ENCODE peak calls at places on chromosomes 11 and 22, in four cellular contexts. One of them, this sample, is unnamed.

GRCh38 chr11:64650923-64651523 is 60.0 kb downstream of the SLC22A12 start:
- DNase-seq in testis: no peak
- DNase-seq in A549: peak
- DNase-seq in uterus: no peak
- DNase-seq in this sample: no peak

GRCh38 chr11:10878408-10879214 is 20.8 kb upstream of the ZBED5 start:
- DNase-seq in A549: peak
- DNase-seq in uterus: no peak
- DNase-seq in testis: no peak
- DNase-seq in this sample: no peak

GRCh38 chr11:34904421-34904950 is 11.7 kb downstream of the APIP start:
- DNase-seq in testis: no peak
- DNase-seq in uterus: no peak
- DNase-seq in A549: no peak
- DNase-seq in this sample: no peak

GRCh38 chr22:33110562-33111163 is 52.5 kb upstream of the SYN3 start:
- DNase-seq in uterus: no peak
- DNase-seq in testis: no peak
- DNase-seq in A549: no peak
- DNase-seq in this sample: no peak

GRCh38 chr11:2671748-2672147 is 28.0 kb downstream of the KCNQ1OT1 start:
- DNase-seq in A549: no peak
- DNase-seq in testis: peak
- DNase-seq in uterus: no peak
- DNase-seq in this sample: no peak

GRCh38 chr11:125942771-125943428 is 2.9 kb upstream of the VSIG10L2 start:
- DNase-seq in testis: no peak
- DNase-seq in uterus: peak
- DNase-seq in A549: no peak
- DNase-seq in this sample: peak

GRCh38 chr22:19874307-19875060 is 19.8 kb upstream of the GNB1L start:
- DNase-seq in A549: no peak
- DNase-seq in testis: no peak
- DNase-seq in uterus: peak
- DNase-seq in this sample: peak

GRCh38 chr11:86513746-86514373 is 139.2 kb downstream of the CCDC81 start:
- DNase-seq in testis: no peak
- DNase-seq in uterus: no peak
- DNase-seq in A549: no peak
- DNase-seq in this sample: no peak

GRCh38 chr11:19160839-19161238 is 40.9 kb downstream of the CSRP3 start:
- DNase-seq in uterus: no peak
- DNase-seq in testis: no peak
- DNase-seq in A549: peak
- DNase-seq in this sample: no peak

GRCh38 chr11:12200359-12201015 is 90.1 kb downstream of the MICAL2 start:
- DNase-seq in testis: peak
- DNase-seq in A549: no peak
- DNase-seq in uterus: peak
- DNase-seq in this sample: no peak

GRCh38 chr11:16195659-16196058 is 160.7 kb downstream of the SOX6 start:
- DNase-seq in uterus: no peak
- DNase-seq in A549: peak
- DNase-seq in testis: no peak
- DNase-seq in this sample: no peak

GRCh38 chr22:44080936-44081853 is 57.1 kb downstream of the PARVB start:
- DNase-seq in A549: peak
- DNase-seq in testis: peak
- DNase-seq in uterus: peak
- DNase-seq in this sample: peak

GRCh38 chr22:20401376-20402020 is 7.5 kb downstream of the ZNF74 start:
- DNase-seq in A549: no peak
- DNase-seq in uterus: no peak
- DNase-seq in testis: no peak
- DNase-seq in this sample: no peak

GRCh38 chr11:8754241-8754640 is 71.6 kb downstream of the RPL27A start:
- DNase-seq in uterus: no peak
- DNase-seq in testis: no peak
- DNase-seq in A549: no peak
- DNase-seq in this sample: no peak

GRCh38 chr11:12361650-12362049 is 15.7 kb upstream of the PARVA start:
- DNase-seq in A549: no peak
- DNase-seq in uterus: no peak
- DNase-seq in testis: no peak
- DNase-seq in this sample: no peak

GRCh38 chr11:17700991-17701390 is 18.4 kb upstream of the MYOD1 start:
- DNase-seq in uterus: no peak
- DNase-seq in A549: no peak
- DNase-seq in testis: no peak
- DNase-seq in this sample: no peak

GRCh38 chr11:60952742-60953170 is 780 bp upstream of the SLC15A3 start:
- DNase-seq in A549: no peak
- DNase-seq in testis: no peak
- DNase-seq in uterus: no peak
- DNase-seq in this sample: no peak
- TF ChIP-seq POLR2A in A549: no peak
- TF ChIP-seq POLR2A in testis: no peak
- TF ChIP-seq POLR2A in uterus: no peak
- TF ChIP-seq POLR2A in this sample: no peak

DNA sequence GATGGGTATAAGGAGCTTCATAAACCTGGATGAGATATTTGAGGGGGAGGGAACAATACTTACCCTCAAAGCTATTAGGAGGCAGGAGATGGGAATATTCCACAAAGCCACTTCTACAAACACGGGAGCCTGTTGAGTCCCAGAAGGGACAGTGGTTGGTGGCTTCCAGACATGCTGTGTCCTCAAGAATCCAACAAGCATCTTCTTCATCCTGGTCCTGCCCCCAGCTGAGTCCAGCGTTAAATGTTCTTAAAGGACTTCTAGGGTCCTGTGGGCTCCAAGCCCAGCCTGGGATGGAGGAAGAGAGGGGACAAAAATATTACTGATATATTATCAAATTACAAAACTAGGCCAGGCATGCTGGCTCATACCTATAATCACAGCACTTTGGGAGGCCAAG is 2.3 kb downstream of the CSKMT start:
- DNase-seq in testis: no peak
- DNase-seq in A549: no peak
- DNase-seq in uterus: no peak
- DNase-seq in this sample: no peak
- TF ChIP-seq POLR2A in testis: no peak
- TF ChIP-seq POLR2A in A549: peak
- TF ChIP-seq POLR2A in uterus: no peak
- TF ChIP-seq POLR2A in this sample: no peak

GRCh38 chr11:46279393-46280099 is 2.1 kb downstream of the CREB3L1 start:
- DNase-seq in uterus: peak
- DNase-seq in A549: no peak
- DNase-seq in testis: peak
- DNase-seq in this sample: peak

GRCh38 chr11:46278387-46279173 is 1.1 kb downstream of the CREB3L1 start:
- DNase-seq in testis: peak
- DNase-seq in uterus: peak
- DNase-seq in A549: no peak
- DNase-seq in this sample: peak

GRCh38 chr11:46275964-46276641 is 1.4 kb upstream of the CREB3L1 start:
- DNase-seq in A549: no peak
- DNase-seq in testis: no peak
- DNase-seq in uterus: no peak
- DNase-seq in this sample: no peak

GRCh38 chr11:46277313-46277622 is 194 bp upstream of the CREB3L1 start:
- DNase-seq in uterus: peak
- DNase-seq in A549: no peak
- DNase-seq in testis: peak
- DNase-seq in this sample: peak

DNA sequence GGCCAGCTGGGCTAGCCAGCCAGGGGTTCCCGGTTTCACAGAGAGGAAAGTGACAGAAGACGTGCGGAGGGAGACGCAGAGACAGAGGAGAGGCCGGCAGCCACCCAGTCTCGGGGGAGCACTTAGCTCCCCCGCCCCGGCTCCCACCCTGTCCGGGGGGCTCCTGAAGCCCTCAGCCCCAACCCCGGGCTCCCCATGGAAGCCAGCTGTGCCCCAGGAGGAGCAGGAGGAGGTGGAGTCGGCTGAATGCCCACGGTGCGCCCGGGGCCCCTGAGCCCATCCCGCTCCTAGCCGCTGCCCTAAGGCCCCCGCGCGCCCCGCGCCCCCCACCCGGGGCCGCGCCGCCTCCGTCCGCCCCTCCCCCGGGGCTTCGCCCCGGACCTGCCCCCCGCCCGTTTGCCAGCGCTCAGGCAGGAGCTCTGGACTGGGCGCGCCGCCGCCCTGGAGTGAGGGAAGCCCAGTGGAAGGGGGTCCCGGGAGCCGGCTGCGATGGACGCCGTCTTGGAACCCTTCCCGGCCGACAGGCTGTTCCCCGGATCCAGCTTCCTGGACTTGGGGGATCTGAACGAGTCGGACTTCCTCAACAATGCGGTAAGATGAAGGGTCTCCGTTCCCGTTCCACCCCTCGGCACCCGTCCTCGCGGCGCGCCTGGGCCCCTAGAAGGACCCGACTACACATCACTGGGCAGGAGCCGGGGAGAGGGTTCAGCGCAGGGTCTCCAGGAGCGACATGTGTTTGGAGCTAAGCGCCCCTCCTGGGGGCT is at the start of gene CREB3L1:
- DNase-seq in uterus: no peak
- DNase-seq in testis: no peak
- DNase-seq in A549: no peak
- DNase-seq in this sample: peak
- TF ChIP-seq POLR2A in uterus: no peak
- TF ChIP-seq POLR2A in testis: no peak
- TF ChIP-seq POLR2A in A549: no peak
- TF ChIP-seq POLR2A in this sample: no peak

GRCh38 chr22:37627091-37627490 is 12.4 kb upstream of the SH3BP1 start:
- DNase-seq in testis: no peak
- DNase-seq in A549: no peak
- DNase-seq in uterus: no peak
- DNase-seq in this sample: no peak

GRCh38 chr22:37629928-37630327 is 9.5 kb upstream of the SH3BP1 start:
- DNase-seq in A549: no peak
- DNase-seq in testis: no peak
- DNase-seq in uterus: no peak
- DNase-seq in this sample: no peak

GRCh38 chr22:37630839-37631435 is 8.5 kb upstream of the SH3BP1 start:
- DNase-seq in testis: no peak
- DNase-seq in uterus: no peak
- DNase-seq in A549: no peak
- DNase-seq in this sample: no peak

GRCh38 chr22:37627545-37627944 is 11.9 kb upstream of the SH3BP1 start:
- DNase-seq in testis: no peak
- DNase-seq in uterus: no peak
- DNase-seq in A549: no peak
- DNase-seq in this sample: no peak

DNA sequence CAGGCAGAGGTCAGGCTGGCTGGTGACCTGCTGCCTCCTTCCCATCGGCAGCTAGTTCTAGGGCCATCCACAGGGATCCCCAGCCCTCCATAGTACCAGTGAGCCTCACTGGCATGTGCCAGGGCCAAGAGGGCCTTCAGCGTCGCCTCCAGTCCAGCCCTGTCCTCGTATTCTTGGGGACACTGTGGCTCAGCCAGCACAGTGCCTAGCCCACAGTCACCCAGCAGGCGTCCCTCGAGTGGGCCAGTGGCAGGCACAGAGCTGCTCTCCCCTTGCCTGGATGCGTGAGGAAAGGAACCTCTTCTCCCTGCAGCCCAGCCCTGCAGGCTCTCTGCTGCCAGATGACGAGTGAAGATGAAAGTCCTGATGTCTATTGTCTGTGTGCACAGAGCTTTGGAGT is 10.6 kb upstream of the SH3BP1 start:
- DNase-seq in A549: no peak
- DNase-seq in uterus: no peak
- DNase-seq in testis: no peak
- DNase-seq in this sample: no peak
- TF ChIP-seq POLR2A in A549: no peak
- TF ChIP-seq POLR2A in uterus: no peak
- TF ChIP-seq POLR2A in testis: no peak
- TF ChIP-seq POLR2A in this sample: no peak

GRCh38 chr11:22625448-22626287 is at the start of gene FANCF:
- DNase-seq in A549: peak
- DNase-seq in uterus: peak
- DNase-seq in testis: peak
- DNase-seq in this sample: peak

GRCh38 chr11:22626573-22627239 is 1.1 kb upstream of the FANCF start:
- DNase-seq in testis: no peak
- DNase-seq in uterus: no peak
- DNase-seq in A549: no peak
- DNase-seq in this sample: no peak

GRCh38 chr11:22627421-22627820 is 1.8 kb upstream of the FANCF start:
- DNase-seq in A549: no peak
- DNase-seq in uterus: no peak
- DNase-seq in testis: no peak
- DNase-seq in this sample: no peak

DNA sequence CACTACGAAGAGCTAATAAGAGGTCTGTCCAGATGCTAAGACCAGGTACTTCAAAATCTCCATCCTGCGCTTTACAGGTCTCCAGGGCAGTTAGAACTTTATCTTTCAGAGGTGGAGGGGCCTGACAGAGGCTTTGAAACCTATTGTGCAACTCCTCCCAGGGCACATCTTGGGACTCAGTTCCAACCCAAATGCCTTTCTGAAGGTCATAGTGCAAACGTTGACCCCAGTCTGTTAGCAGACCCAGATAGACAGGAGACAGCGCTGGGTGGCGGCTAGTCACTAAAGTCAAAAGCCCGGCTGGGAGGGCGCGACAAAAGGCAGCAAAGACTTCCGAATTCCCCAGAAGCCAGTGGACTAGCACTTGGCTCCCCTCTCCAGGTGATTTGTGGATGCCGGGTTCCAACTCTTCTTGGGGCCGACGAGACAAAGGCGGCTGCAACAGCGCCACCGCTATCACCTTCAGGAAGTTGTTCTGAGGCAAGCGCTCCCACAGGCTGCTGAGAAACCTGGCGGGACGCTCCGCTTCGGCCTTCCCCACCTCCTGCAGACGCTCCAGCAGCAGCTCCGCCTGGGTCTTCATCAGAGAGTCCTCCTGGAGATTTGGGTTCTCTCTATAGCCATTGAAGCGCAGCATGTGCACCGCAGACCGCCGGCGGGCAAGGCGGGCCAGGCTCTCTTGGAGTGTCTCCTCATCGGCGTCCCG is 728 bp downstream of the FANCF start:
- DNase-seq in testis: peak
- DNase-seq in A549: peak
- DNase-seq in uterus: peak
- DNase-seq in this sample: peak
- TF ChIP-seq POLR2A in testis: no peak
- TF ChIP-seq POLR2A in A549: no peak
- TF ChIP-seq POLR2A in uterus: no peak
- TF ChIP-seq POLR2A in this sample: no peak

GRCh38 chr11:69352715-69353325 is 58.9 kb downstream of the MYEOV start:
- DNase-seq in A549: peak
- DNase-seq in testis: no peak
- DNase-seq in uterus: no peak
- DNase-seq in this sample: no peak

GRCh38 chr11:69355346-69355940 is 61.5 kb downstream of the MYEOV start:
- DNase-seq in uterus: no peak
- DNase-seq in A549: no peak
- DNase-seq in testis: no peak
- DNase-seq in this sample: no peak

GRCh38 chr11:69354545-69354897 is 60.6 kb downstream of the MYEOV start:
- DNase-seq in testis: no peak
- DNase-seq in uterus: no peak
- DNase-seq in A549: no peak
- DNase-seq in this sample: no peak

GRCh38 chr11:69352181-69352580 is 58.2 kb downstream of the MYEOV start:
- DNase-seq in testis: no peak
- DNase-seq in A549: no peak
- DNase-seq in uterus: no peak
- DNase-seq in this sample: no peak

GRCh38 chr11:69353696-69354544 is 60.0 kb downstream of the MYEOV start:
- DNase-seq in uterus: no peak
- DNase-seq in A549: no peak
- DNase-seq in testis: no peak
- DNase-seq in this sample: no peak
- TF ChIP-seq POLR2A in uterus: no peak
- TF ChIP-seq POLR2A in A549: no peak
- TF ChIP-seq POLR2A in testis: no peak
- TF ChIP-seq POLR2A in this sample: no peak

This sample was measured in ovary.